ENCODE peak calls at places on chromosomes 2 and 18, in nine cellular contexts. One of them, this sample, is unnamed.

GRCh38 chr2:142165790-142166189 is 35.0 kb upstream of the LRP1B start:
- DNase-seq in GM12892: no peak
- DNase-seq in IMR-90: peak
- DNase-seq in breast epithelium: no peak
- DNase-seq in GM12891: no peak
- DNase-seq in Peyer's patch: no peak
- DNase-seq in body of pancreas: no peak
- DNase-seq in transverse colon: no peak
- DNase-seq in HepG2: peak
- DNase-seq in this sample: no peak

GRCh38 chr2:218223046-218223445 is 6.1 kb downstream of the ARPC2 start:
- DNase-seq in GM12892: no peak
- DNase-seq in IMR-90: peak
- DNase-seq in breast epithelium: no peak
- DNase-seq in GM12891: no peak
- DNase-seq in Peyer's patch: no peak
- DNase-seq in body of pancreas: no peak
- DNase-seq in transverse colon: no peak
- DNase-seq in HepG2: no peak
- DNase-seq in this sample: no peak

GRCh38 chr2:950627-950992 is at the start of gene SNTG2:
- DNase-seq in GM12892: peak
- DNase-seq in IMR-90: no peak
- DNase-seq in breast epithelium: no peak
- DNase-seq in GM12891: peak
- DNase-seq in Peyer's patch: peak
- DNase-seq in body of pancreas: peak
- DNase-seq in transverse colon: peak
- DNase-seq in HepG2: no peak
- DNase-seq in this sample: no peak

GRCh38 chr18:49322770-49323490 is 137.5 kb downstream of the DYM start:
- DNase-seq in GM12892: no peak
- DNase-seq in IMR-90: no peak
- DNase-seq in breast epithelium: no peak
- DNase-seq in GM12891: no peak
- DNase-seq in Peyer's patch: no peak
- DNase-seq in body of pancreas: no peak
- DNase-seq in transverse colon: no peak
- DNase-seq in HepG2: no peak
- DNase-seq in this sample: no peak

GRCh38 chr2:63614983-63615945 is 26.5 kb downstream of the MDH1 start:
- DNase-seq in GM12892: no peak
- DNase-seq in IMR-90: peak
- DNase-seq in breast epithelium: no peak
- DNase-seq in GM12891: no peak
- DNase-seq in Peyer's patch: no peak
- DNase-seq in body of pancreas: no peak
- DNase-seq in transverse colon: no peak
- DNase-seq in HepG2: peak
- DNase-seq in this sample: no peak

GRCh38 chr2:12436483-12436882 is 280.3 kb upstream of the TRIB2 start:
- DNase-seq in GM12892: no peak
- DNase-seq in IMR-90: peak
- DNase-seq in breast epithelium: no peak
- DNase-seq in GM12891: no peak
- DNase-seq in Peyer's patch: no peak
- DNase-seq in body of pancreas: no peak
- DNase-seq in transverse colon: no peak
- DNase-seq in HepG2: no peak
- DNase-seq in this sample: no peak

GRCh38 chr18:24014986-24015896 is 687 bp downstream of the TTC39C start:
- DNase-seq in GM12892: peak
- DNase-seq in IMR-90: peak
- DNase-seq in breast epithelium: peak
- DNase-seq in GM12891: no peak
- DNase-seq in Peyer's patch: peak
- DNase-seq in body of pancreas: peak
- DNase-seq in transverse colon: peak
- DNase-seq in HepG2: peak
- DNase-seq in this sample: peak

GRCh38 chr2:239162141-239162821 is 238.5 kb downstream of the HDAC4 start:
- DNase-seq in GM12892: no peak
- DNase-seq in IMR-90: no peak
- DNase-seq in breast epithelium: peak
- DNase-seq in GM12891: no peak
- DNase-seq in Peyer's patch: peak
- DNase-seq in body of pancreas: no peak
- DNase-seq in transverse colon: no peak
- DNase-seq in HepG2: no peak
- DNase-seq in this sample: peak

GRCh38 chr18:47876813-47877212 is 53.6 kb downstream of the SMAD2 start:
- DNase-seq in GM12892: no peak
- DNase-seq in IMR-90: no peak
- DNase-seq in breast epithelium: no peak
- DNase-seq in GM12891: no peak
- DNase-seq in Peyer's patch: no peak
- DNase-seq in body of pancreas: no peak
- DNase-seq in transverse colon: no peak
- DNase-seq in HepG2: no peak
- DNase-seq in this sample: no peak

GRCh38 chr2:189566046-189566445 is 14.5 kb downstream of the SLC40A1 start:
- DNase-seq in GM12892: no peak
- DNase-seq in IMR-90: no peak
- DNase-seq in breast epithelium: no peak
- DNase-seq in GM12891: no peak
- DNase-seq in Peyer's patch: no peak
- DNase-seq in body of pancreas: no peak
- DNase-seq in transverse colon: no peak
- DNase-seq in HepG2: no peak
- DNase-seq in this sample: no peak

GRCh38 chr2:120230515-120231471 is 7.6 kb upstream of the TMEM185B start:
- DNase-seq in GM12892: no peak
- DNase-seq in IMR-90: no peak
- DNase-seq in breast epithelium: peak
- DNase-seq in GM12891: no peak
- DNase-seq in Peyer's patch: peak
- DNase-seq in body of pancreas: no peak
- DNase-seq in transverse colon: peak
- DNase-seq in HepG2: no peak
- DNase-seq in this sample: no peak

GRCh38 chr18:78422336-78422735 is 557.3 kb upstream of the SALL3 start:
- DNase-seq in GM12892: no peak
- DNase-seq in IMR-90: no peak
- DNase-seq in breast epithelium: no peak
- DNase-seq in GM12891: no peak
- DNase-seq in Peyer's patch: no peak
- DNase-seq in body of pancreas: no peak
- DNase-seq in transverse colon: no peak
- DNase-seq in HepG2: no peak
- DNase-seq in this sample: no peak

GRCh38 chr2:47907097-47907781 is 941 bp upstream of the FBXO11 start:
- DNase-seq in GM12892: no peak
- DNase-seq in IMR-90: no peak
- DNase-seq in breast epithelium: no peak
- DNase-seq in GM12891: no peak
- DNase-seq in Peyer's patch: peak
- DNase-seq in body of pancreas: peak
- DNase-seq in transverse colon: peak
- DNase-seq in HepG2: no peak
- DNase-seq in this sample: peak

GRCh38 chr2:162118166-162119031 is 33.6 kb downstream of the GCG start:
- DNase-seq in GM12892: no peak
- DNase-seq in IMR-90: peak
- DNase-seq in breast epithelium: no peak
- DNase-seq in GM12891: no peak
- DNase-seq in Peyer's patch: no peak
- DNase-seq in body of pancreas: no peak
- DNase-seq in transverse colon: no peak
- DNase-seq in HepG2: no peak
- DNase-seq in this sample: no peak

GRCh38 chr2:238449909-238450417 is 23.2 kb downstream of the ASB1 start:
- DNase-seq in GM12892: no peak
- DNase-seq in IMR-90: peak
- DNase-seq in breast epithelium: no peak
- DNase-seq in GM12891: no peak
- DNase-seq in Peyer's patch: peak
- DNase-seq in body of pancreas: peak
- DNase-seq in transverse colon: peak
- DNase-seq in HepG2: peak
- DNase-seq in this sample: peak

GRCh38 chr18:39647627-39648502 is 2082.3 kb upstream of the CELF4 start:
- DNase-seq in GM12892: no peak
- DNase-seq in IMR-90: peak
- DNase-seq in breast epithelium: no peak
- DNase-seq in GM12891: no peak
- DNase-seq in Peyer's patch: no peak
- DNase-seq in body of pancreas: no peak
- DNase-seq in transverse colon: no peak
- DNase-seq in HepG2: no peak
- DNase-seq in this sample: no peak

DNA sequence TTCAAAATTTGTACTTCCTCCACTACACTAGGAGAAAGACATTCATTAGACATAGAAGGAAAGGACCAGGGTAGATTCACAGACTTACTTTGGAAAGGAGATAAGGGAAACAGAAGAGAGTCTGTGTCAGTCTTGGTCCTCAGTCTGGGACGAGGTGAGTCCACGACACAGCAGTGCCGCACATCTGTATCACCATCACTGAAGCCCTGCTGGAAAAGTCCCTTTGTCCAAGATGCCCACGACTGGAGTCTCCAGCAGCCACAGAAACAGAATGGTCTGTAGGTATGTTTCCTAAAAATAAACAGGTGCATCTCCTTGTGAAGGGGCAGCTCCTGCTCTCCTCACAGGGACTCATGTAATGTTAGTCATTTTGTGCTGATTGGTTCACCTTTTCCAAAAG is 27.4 kb downstream of the COX7A2L start:
- DNase-seq in GM12892: no peak
- DNase-seq in IMR-90: no peak
- DNase-seq in breast epithelium: no peak
- DNase-seq in GM12891: no peak
- DNase-seq in Peyer's patch: no peak
- DNase-seq in body of pancreas: no peak
- DNase-seq in transverse colon: no peak
- DNase-seq in HepG2: no peak
- DNase-seq in this sample: no peak
- TF ChIP-seq POLR2A in GM12892: no peak
- TF ChIP-seq POLR2A in IMR-90: no peak
- TF ChIP-seq POLR2A in breast epithelium: no peak
- TF ChIP-seq POLR2A in GM12891: no peak
- TF ChIP-seq POLR2A in Peyer's patch: no peak
- TF ChIP-seq POLR2A in body of pancreas: no peak
- TF ChIP-seq POLR2A in transverse colon: no peak
- TF ChIP-seq POLR2A in HepG2: peak
- TF ChIP-seq POLR2A in this sample: no peak

GRCh38 chr2:86225581-86225980 is 26.3 kb downstream of the MRPL35 start:
- DNase-seq in GM12892: peak
- DNase-seq in IMR-90: no peak
- DNase-seq in breast epithelium: no peak
- DNase-seq in GM12891: peak
- DNase-seq in Peyer's patch: peak
- DNase-seq in body of pancreas: no peak
- DNase-seq in transverse colon: peak
- DNase-seq in HepG2: no peak
- DNase-seq in this sample: no peak
- TF ChIP-seq POLR2A in GM12892: peak
- TF ChIP-seq POLR2A in IMR-90: no peak
- TF ChIP-seq POLR2A in breast epithelium: no peak
- TF ChIP-seq POLR2A in GM12891: no peak
- TF ChIP-seq POLR2A in Peyer's patch: no peak
- TF ChIP-seq POLR2A in body of pancreas: no peak
- TF ChIP-seq POLR2A in transverse colon: no peak
- TF ChIP-seq POLR2A in HepG2: no peak
- TF ChIP-seq POLR2A in this sample: no peak

DNA sequence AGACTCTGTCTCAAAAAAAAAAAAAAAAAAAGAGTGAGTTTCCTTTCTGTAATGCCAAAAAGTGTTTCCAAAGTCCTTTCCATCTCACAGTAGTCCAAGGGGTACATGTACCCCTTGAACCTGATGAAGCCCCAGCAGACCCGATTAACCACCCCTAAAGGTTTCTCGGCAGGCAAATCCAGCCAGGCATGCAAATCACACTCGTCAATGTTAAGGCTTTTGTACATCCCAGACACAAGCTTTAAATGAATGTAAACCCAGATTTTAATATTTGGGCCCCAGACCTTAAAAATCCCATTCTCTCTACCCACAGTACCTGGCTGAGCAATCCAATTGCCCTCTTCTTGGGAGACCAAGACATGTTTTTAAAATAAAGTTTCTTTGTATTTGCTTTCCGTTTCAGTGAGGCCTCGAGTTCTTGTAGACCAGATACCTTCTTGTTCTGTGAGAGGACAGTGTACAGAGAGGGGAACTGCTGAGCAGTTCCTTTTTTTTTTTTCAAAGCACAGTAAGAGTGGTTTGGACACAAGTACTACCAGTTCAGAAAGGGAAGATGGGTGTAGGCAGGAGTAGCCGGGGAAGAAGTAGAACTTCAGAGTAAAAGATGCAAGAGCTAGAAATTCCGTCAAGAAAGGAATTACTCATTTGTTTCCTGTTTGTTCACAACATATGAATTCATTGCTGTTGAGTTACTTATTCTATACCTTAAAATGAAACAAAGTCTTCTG is at the start of gene NLRC4:
- DNase-seq in GM12892: peak
- DNase-seq in IMR-90: no peak
- DNase-seq in breast epithelium: no peak
- DNase-seq in GM12891: peak
- DNase-seq in Peyer's patch: no peak
- DNase-seq in body of pancreas: no peak
- DNase-seq in transverse colon: no peak
- DNase-seq in HepG2: no peak
- DNase-seq in this sample: no peak
- TF ChIP-seq POLR2A in GM12892: no peak
- TF ChIP-seq POLR2A in IMR-90: no peak
- TF ChIP-seq POLR2A in breast epithelium: no peak
- TF ChIP-seq POLR2A in GM12891: no peak
- TF ChIP-seq POLR2A in Peyer's patch: no peak
- TF ChIP-seq POLR2A in body of pancreas: no peak
- TF ChIP-seq POLR2A in transverse colon: no peak
- TF ChIP-seq POLR2A in HepG2: no peak
- TF ChIP-seq POLR2A in this sample: no peak

DNA sequence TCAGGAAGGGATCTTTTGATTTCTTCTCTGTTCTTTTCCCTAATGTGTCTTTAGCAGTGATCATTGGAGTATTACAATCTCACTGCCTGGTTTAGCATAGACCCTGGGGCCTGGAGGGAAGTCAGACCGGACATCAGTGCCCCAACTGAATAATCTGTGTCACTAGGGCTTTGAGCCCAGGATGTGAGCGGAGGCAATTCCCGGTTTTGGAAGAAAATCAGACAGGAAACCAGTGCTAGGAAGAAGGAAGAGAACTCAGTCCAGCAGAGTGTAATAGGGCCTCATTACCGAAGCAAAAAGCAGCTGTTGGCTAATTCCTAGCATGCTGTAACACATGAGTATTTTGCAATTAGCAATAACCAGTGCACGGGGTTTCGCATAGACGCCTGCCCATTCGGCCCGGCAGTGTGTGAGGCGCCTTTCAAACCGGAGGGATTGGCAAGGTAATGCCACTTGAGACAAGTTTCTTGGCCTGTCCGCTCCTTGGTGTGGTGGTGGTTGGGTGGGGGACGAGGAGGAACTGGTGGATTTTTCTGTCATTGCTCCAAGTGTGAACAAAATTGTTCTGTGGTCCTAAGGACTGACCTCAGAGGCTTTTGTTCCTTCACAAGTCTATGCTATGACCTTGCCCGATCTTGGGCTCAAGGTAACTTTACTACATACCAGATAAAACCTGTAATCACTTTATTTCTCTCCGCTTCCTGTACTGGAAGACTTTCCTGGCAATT is 2.8 kb downstream of the FOSL2 start:
- DNase-seq in GM12892: no peak
- DNase-seq in IMR-90: peak
- DNase-seq in breast epithelium: peak
- DNase-seq in GM12891: no peak
- DNase-seq in Peyer's patch: peak
- DNase-seq in body of pancreas: peak
- DNase-seq in transverse colon: peak
- DNase-seq in HepG2: no peak
- DNase-seq in this sample: no peak
- TF ChIP-seq POLR2A in GM12892: no peak
- TF ChIP-seq POLR2A in IMR-90: no peak
- TF ChIP-seq POLR2A in breast epithelium: peak
- TF ChIP-seq POLR2A in GM12891: no peak
- TF ChIP-seq POLR2A in Peyer's patch: peak
- TF ChIP-seq POLR2A in body of pancreas: peak
- TF ChIP-seq POLR2A in transverse colon: peak
- TF ChIP-seq POLR2A in HepG2: no peak
- TF ChIP-seq POLR2A in this sample: peak

This sample was measured in tibial nerve.